ENCODE peak calls at places on chromosomes 5 and 9, in four cellular contexts. One of them, this sample, is unnamed.

GRCh38 chr9:27572566-27572917 is 739 bp downstream of the C9orf72 start:
- DNase-seq in retina: no peak
- DNase-seq in activated T-cell treated with anti-CD3 and anti-CD28 coated beads for 24 hours: peak; percentile 39
- DNase-seq in stimulated activated CD4-positive, alpha-beta T cell treated with anti-CD3 and anti-CD28 coated beads, Interleukin-2, amount 100 ng/mL, for 24 hours: no peak
- DNase-seq in this sample: peak; percentile 80

GRCh38 chr9:131618785-131619184 is 73.5 kb downstream of the PRRT1B start:
- DNase-seq in stimulated activated CD4-positive, alpha-beta T cell treated with anti-CD3 and anti-CD28 coated beads, Interleukin-2, amount 100 ng/mL, for 24 hours: no peak
- DNase-seq in retina: no peak
- DNase-seq in activated T-cell treated with anti-CD3 and anti-CD28 coated beads for 24 hours: no peak
- DNase-seq in this sample: no peak

GRCh38 chr9:89009049-89009840 is 18.0 kb downstream of the S1PR3 start:
- DNase-seq in activated T-cell treated with anti-CD3 and anti-CD28 coated beads for 24 hours: no peak
- DNase-seq in stimulated activated CD4-positive, alpha-beta T cell treated with anti-CD3 and anti-CD28 coated beads, Interleukin-2, amount 100 ng/mL, for 24 hours: no peak
- DNase-seq in retina: no peak
- DNase-seq in this sample: no peak

GRCh38 chr5:111747336-111747735 is 9.7 kb downstream of the NREP start:
- DNase-seq in activated T-cell treated with anti-CD3 and anti-CD28 coated beads for 24 hours: no peak
- DNase-seq in retina: no peak
- DNase-seq in stimulated activated CD4-positive, alpha-beta T cell treated with anti-CD3 and anti-CD28 coated beads, Interleukin-2, amount 100 ng/mL, for 24 hours: no peak
- DNase-seq in this sample: peak; percentile 72

GRCh38 chr5:136528481-136528880 is 163.1 kb upstream of the TRPC7 start:
- DNase-seq in activated T-cell treated with anti-CD3 and anti-CD28 coated beads for 24 hours: no peak
- DNase-seq in stimulated activated CD4-positive, alpha-beta T cell treated with anti-CD3 and anti-CD28 coated beads, Interleukin-2, amount 100 ng/mL, for 24 hours: no peak
- DNase-seq in retina: no peak
- DNase-seq in this sample: no peak

GRCh38 chr9:89483592-89484474 is 14.1 kb downstream of the SEMA4D start:
- DNase-seq in activated T-cell treated with anti-CD3 and anti-CD28 coated beads for 24 hours: no peak
- DNase-seq in stimulated activated CD4-positive, alpha-beta T cell treated with anti-CD3 and anti-CD28 coated beads, Interleukin-2, amount 100 ng/mL, for 24 hours: peak; percentile 76
- DNase-seq in retina: peak; percentile 71
- DNase-seq in this sample: no peak

GRCh38 chr5:149206524-149207141 is 65.0 kb upstream of the AFAP1L1 start:
- DNase-seq in retina: no peak
- DNase-seq in activated T-cell treated with anti-CD3 and anti-CD28 coated beads for 24 hours: no peak
- DNase-seq in stimulated activated CD4-positive, alpha-beta T cell treated with anti-CD3 and anti-CD28 coated beads, Interleukin-2, amount 100 ng/mL, for 24 hours: no peak
- DNase-seq in this sample: peak; percentile 88

GRCh38 chr5:78514427-78515345 is 133.9 kb downstream of the LHFPL2 start:
- DNase-seq in activated T-cell treated with anti-CD3 and anti-CD28 coated beads for 24 hours: no peak
- DNase-seq in stimulated activated CD4-positive, alpha-beta T cell treated with anti-CD3 and anti-CD28 coated beads, Interleukin-2, amount 100 ng/mL, for 24 hours: no peak
- DNase-seq in retina: no peak
- DNase-seq in this sample: peak; percentile 61

GRCh38 chr9:12363439-12363838 is 329.7 kb upstream of the TYRP1 start:
- DNase-seq in stimulated activated CD4-positive, alpha-beta T cell treated with anti-CD3 and anti-CD28 coated beads, Interleukin-2, amount 100 ng/mL, for 24 hours: no peak
- DNase-seq in retina: no peak
- DNase-seq in activated T-cell treated with anti-CD3 and anti-CD28 coated beads for 24 hours: no peak
- DNase-seq in this sample: no peak

GRCh38 chr5:98455660-98456059 is 317.8 kb upstream of the RGMB start:
- DNase-seq in retina: no peak
- DNase-seq in activated T-cell treated with anti-CD3 and anti-CD28 coated beads for 24 hours: no peak
- DNase-seq in stimulated activated CD4-positive, alpha-beta T cell treated with anti-CD3 and anti-CD28 coated beads, Interleukin-2, amount 100 ng/mL, for 24 hours: no peak
- DNase-seq in this sample: peak; percentile 8

GRCh38 chr5:17185776-17186175 is 31.7 kb upstream of the BASP1 start:
- DNase-seq in stimulated activated CD4-positive, alpha-beta T cell treated with anti-CD3 and anti-CD28 coated beads, Interleukin-2, amount 100 ng/mL, for 24 hours: no peak
- DNase-seq in retina: no peak
- DNase-seq in activated T-cell treated with anti-CD3 and anti-CD28 coated beads for 24 hours: no peak
- DNase-seq in this sample: peak; percentile 57

GRCh38 chr9:94174164-94174563 is 84.9 kb upstream of the ZNF169 start:
- DNase-seq in retina: no peak
- DNase-seq in stimulated activated CD4-positive, alpha-beta T cell treated with anti-CD3 and anti-CD28 coated beads, Interleukin-2, amount 100 ng/mL, for 24 hours: no peak
- DNase-seq in activated T-cell treated with anti-CD3 and anti-CD28 coated beads for 24 hours: no peak
- DNase-seq in this sample: no peak

GRCh38 chr5:73296772-73297171 is 123.8 kb downstream of the TMEM174 start:
- DNase-seq in retina: no peak
- DNase-seq in activated T-cell treated with anti-CD3 and anti-CD28 coated beads for 24 hours: no peak
- DNase-seq in stimulated activated CD4-positive, alpha-beta T cell treated with anti-CD3 and anti-CD28 coated beads, Interleukin-2, amount 100 ng/mL, for 24 hours: no peak
- DNase-seq in this sample: no peak

GRCh38 chr5:90191352-90192045 is 218.1 kb downstream of the CETN3 start:
- DNase-seq in activated T-cell treated with anti-CD3 and anti-CD28 coated beads for 24 hours: no peak
- DNase-seq in retina: no peak
- DNase-seq in stimulated activated CD4-positive, alpha-beta T cell treated with anti-CD3 and anti-CD28 coated beads, Interleukin-2, amount 100 ng/mL, for 24 hours: no peak
- DNase-seq in this sample: no peak

GRCh38 chr9:72012642-72013041 is 47.8 kb downstream of the C9orf57 start:
- DNase-seq in activated T-cell treated with anti-CD3 and anti-CD28 coated beads for 24 hours: no peak
- DNase-seq in stimulated activated CD4-positive, alpha-beta T cell treated with anti-CD3 and anti-CD28 coated beads, Interleukin-2, amount 100 ng/mL, for 24 hours: no peak
- DNase-seq in retina: no peak
- DNase-seq in this sample: no peak

GRCh38 chr9:17837931-17838330 is 259.1 kb downstream of the SH3GL2 start:
- DNase-seq in stimulated activated CD4-positive, alpha-beta T cell treated with anti-CD3 and anti-CD28 coated beads, Interleukin-2, amount 100 ng/mL, for 24 hours: no peak
- DNase-seq in activated T-cell treated with anti-CD3 and anti-CD28 coated beads for 24 hours: no peak
- DNase-seq in retina: no peak
- DNase-seq in this sample: no peak

GRCh38 chr5:123450641-123451421 is 27.6 kb upstream of the CEP120 start:
- DNase-seq in activated T-cell treated with anti-CD3 and anti-CD28 coated beads for 24 hours: no peak
- DNase-seq in retina: peak; percentile 43
- DNase-seq in stimulated activated CD4-positive, alpha-beta T cell treated with anti-CD3 and anti-CD28 coated beads, Interleukin-2, amount 100 ng/mL, for 24 hours: no peak
- DNase-seq in this sample: peak; percentile 64

GRCh38 chr9:88574993-88575392 is 40.0 kb downstream of the NXNL2 start:
- DNase-seq in stimulated activated CD4-positive, alpha-beta T cell treated with anti-CD3 and anti-CD28 coated beads, Interleukin-2, amount 100 ng/mL, for 24 hours: no peak
- DNase-seq in retina: peak; percentile 32
- DNase-seq in activated T-cell treated with anti-CD3 and anti-CD28 coated beads for 24 hours: no peak
- DNase-seq in this sample: peak; percentile 15

GRCh38 chr9:22010881-22011625 is 1.9 kb upstream of the CDKN2B start:
- DNase-seq in retina: peak; percentile 54
- DNase-seq in activated T-cell treated with anti-CD3 and anti-CD28 coated beads for 24 hours: no peak
- DNase-seq in stimulated activated CD4-positive, alpha-beta T cell treated with anti-CD3 and anti-CD28 coated beads, Interleukin-2, amount 100 ng/mL, for 24 hours: no peak
- DNase-seq in this sample: peak; percentile 48

GRCh38 chr9:127543221-127543620 is 68.9 kb upstream of the STXBP1 start:
- DNase-seq in activated T-cell treated with anti-CD3 and anti-CD28 coated beads for 24 hours: no peak
- DNase-seq in stimulated activated CD4-positive, alpha-beta T cell treated with anti-CD3 and anti-CD28 coated beads, Interleukin-2, amount 100 ng/mL, for 24 hours: no peak
- DNase-seq in retina: no peak
- DNase-seq in this sample: no peak

GRCh38 chr5:82058710-82059109 is 86.9 kb downstream of the ATG10 start:
- DNase-seq in retina: no peak
- DNase-seq in activated T-cell treated with anti-CD3 and anti-CD28 coated beads for 24 hours: no peak
- DNase-seq in stimulated activated CD4-positive, alpha-beta T cell treated with anti-CD3 and anti-CD28 coated beads, Interleukin-2, amount 100 ng/mL, for 24 hours: no peak
- DNase-seq in this sample: no peak

GRCh38 chr9:96436063-96436455 is 13.9 kb upstream of the HABP4 start:
- DNase-seq in stimulated activated CD4-positive, alpha-beta T cell treated with anti-CD3 and anti-CD28 coated beads, Interleukin-2, amount 100 ng/mL, for 24 hours: no peak
- DNase-seq in activated T-cell treated with anti-CD3 and anti-CD28 coated beads for 24 hours: no peak
- DNase-seq in retina: no peak
- DNase-seq in this sample: no peak

GRCh38 chr9:7313389-7313788 is 486.2 kb downstream of the DMAC1 start:
- DNase-seq in retina: no peak
- DNase-seq in activated T-cell treated with anti-CD3 and anti-CD28 coated beads for 24 hours: no peak
- DNase-seq in stimulated activated CD4-positive, alpha-beta T cell treated with anti-CD3 and anti-CD28 coated beads, Interleukin-2, amount 100 ng/mL, for 24 hours: no peak
- DNase-seq in this sample: no peak

GRCh38 chr5:128539038-128539429 is 989 bp upstream of the FBN2 start:
- DNase-seq in stimulated activated CD4-positive, alpha-beta T cell treated with anti-CD3 and anti-CD28 coated beads, Interleukin-2, amount 100 ng/mL, for 24 hours: no peak
- DNase-seq in retina: no peak
- DNase-seq in activated T-cell treated with anti-CD3 and anti-CD28 coated beads for 24 hours: no peak
- DNase-seq in this sample: peak; percentile 66

GRCh38 chr9:78029601-78030552 is 1.7 kb downstream of the GNAQ start:
- DNase-seq in retina: peak; percentile 50
- DNase-seq in activated T-cell treated with anti-CD3 and anti-CD28 coated beads for 24 hours: peak; percentile 12
- DNase-seq in stimulated activated CD4-positive, alpha-beta T cell treated with anti-CD3 and anti-CD28 coated beads, Interleukin-2, amount 100 ng/mL, for 24 hours: no peak
- DNase-seq in this sample: peak; percentile 30

GRCh38 chr9:105930007-105930627 is 235.8 kb downstream of the TMEM38B start:
- DNase-seq in retina: no peak
- DNase-seq in activated T-cell treated with anti-CD3 and anti-CD28 coated beads for 24 hours: no peak
- DNase-seq in stimulated activated CD4-positive, alpha-beta T cell treated with anti-CD3 and anti-CD28 coated beads, Interleukin-2, amount 100 ng/mL, for 24 hours: no peak
- DNase-seq in this sample: no peak

GRCh38 chr5:76414788-76415187 is 11.7 kb downstream of the IQGAP2 start:
- DNase-seq in activated T-cell treated with anti-CD3 and anti-CD28 coated beads for 24 hours: no peak
- DNase-seq in retina: no peak
- DNase-seq in stimulated activated CD4-positive, alpha-beta T cell treated with anti-CD3 and anti-CD28 coated beads, Interleukin-2, amount 100 ng/mL, for 24 hours: no peak
- DNase-seq in this sample: no peak

GRCh38 chr5:157778121-157778805 is 34.8 kb downstream of the LSM11 start:
- DNase-seq in activated T-cell treated with anti-CD3 and anti-CD28 coated beads for 24 hours: no peak
- DNase-seq in stimulated activated CD4-positive, alpha-beta T cell treated with anti-CD3 and anti-CD28 coated beads, Interleukin-2, amount 100 ng/mL, for 24 hours: no peak
- DNase-seq in retina: no peak
- DNase-seq in this sample: peak; percentile 49